ENCODE peak calls at places on chromosome 21, in ten cellular contexts. M is RWPE1; S is left cardiac atrium; F is Kasumi-1; T is NCI-H446 treated with DMSO at 0.1 percent for 48 hours; Q is stimulated activated CD4-positive, alpha-beta T cell treated with anti-CD3 and anti-CD28 coated beads, TNF-alpha, amount 100 ng/mL, for 48 hours; L is AG08395; J is GM12891; B is T-helper 2 cell; Y is HFFc6. E is an unnamed sample.

GRCh38 chr21:28632718-28633408 is 359.8 kb downstream of the LTN1 start:
- DNase-seq in M (peak; percentile 86), B (no peak), Y (peak; percentile 69), T (no peak), J (no peak), F (no peak), S (no peak), Q (no peak), L (peak; percentile 61), E (no peak)

GRCh38 chr21:37711294-37711844 is 204.9 kb downstream of the KCNJ6 start:
- DNase-seq in B (no peak), S (no peak), Q (no peak), M (no peak), J (no peak), T (no peak), L (no peak), Y (no peak), F (no peak), E (no peak)

GRCh38 chr21:38165466-38166213 is 91.2 kb upstream of the KCNJ15 start:
- DNase-seq in Y (no peak), J (no peak), M (no peak), S (no peak), Q (no peak), L (peak; percentile 21), F (no peak), B (no peak), T (peak; percentile 88), E (no peak)

GRCh38 chr21:38980416-38981319 is 174.9 kb downstream of the ETS2 start:
- DNase-seq in L (no peak), Q (no peak), J (no peak), T (no peak), Y (no peak), M (no peak), B (no peak), F (no peak), S (no peak), E (no peak)

GRCh38 chr21:16287060-16287459 is 557.3 kb downstream of the USP25 start:
- DNase-seq in F (no peak), B (no peak), Q (no peak), J (no peak), L (no peak), M (no peak), Y (no peak), T (no peak), S (no peak), E (no peak)

GRCh38 chr21:46441961-46442498 is 16.7 kb upstream of the DIP2A start:
- DNase-seq in M (no peak), B (no peak), Y (no peak), T (no peak), J (no peak), S (no peak), F (no peak), L (no peak), Q (no peak), E (no peak)

GRCh38 chr21:29265690-29266479 is 32.8 kb upstream of the BACH1 start:
- DNase-seq in L (no peak), T (no peak), Y (no peak), S (no peak), Q (peak; percentile 21), J (no peak), M (no peak), B (peak; percentile 5), F (no peak), E (peak; percentile 52)

GRCh38 chr21:38900499-38900898 is 94.8 kb downstream of the ETS2 start:
- DNase-seq in L (no peak), Q (no peak), T (no peak), B (no peak), J (no peak), M (no peak), Y (no peak), S (no peak), F (no peak), E (no peak)

GRCh38 chr21:36430841-36431240 is 45.6 kb downstream of the CHAF1B start:
- DNase-seq in J (no peak), Q (no peak), T (no peak), M (no peak), F (no peak), Y (no peak), S (no peak), L (no peak), B (no peak), E (no peak)

GRCh38 chr21:42836767-42837301 is 42.5 kb downstream of the WDR4 start:
- DNase-seq in M (no peak), J (no peak), T (no peak), F (no peak), L (no peak), Y (no peak), Q (no peak), B (no peak), S (no peak), E (no peak)

GRCh38 chr21:41759214-41759840 is 7.5 kb downstream of the RIPK4 start:
- DNase-seq in L (no peak), M (no peak), F (no peak), S (no peak), T (no peak), B (no peak), J (no peak), Y (no peak), Q (no peak), E (no peak)

GRCh38 chr21:36929622-36930021 is 36.8 kb downstream of the HLCS start:
- DNase-seq in F (no peak), B (no peak), Y (no peak), T (no peak), J (no peak), Q (no peak), S (no peak), M (peak; percentile 35), L (peak; percentile 31), E (no peak)

GRCh38 chr21:45405819-45406762 is 1.1 kb downstream of the COL18A1 start:
- DNase-seq in L (no peak), Y (no peak), B (no peak), M (peak; percentile 33), J (no peak), S (peak; percentile 45), F (no peak), Q (peak; percentile 10), T (no peak), E (peak; percentile 28)

E was measured in activated CD4-positive, alpha-beta memory T cell treated with anti-CD3 and anti-CD28 coated beads for 36 hours.